ENCODE peak calls at places on chromosomes 4 and X, in nine cellular contexts. C is stimulated activated CD8-positive, alpha-beta memory T cell treated with anti-CD3 and anti-CD28 coated beads, Interleukin-15, amount 100 ng/mL, for 24 hours; Z is stromal cell of bone marrow; T is non-pigmented ciliary epithelial cell; V is germinal center; O is M059J; L is ACHN; Y is occipital lobe; B is cardiac fibroblast. D is an unnamed sample.

GRCh38 chrX:154486052-154486395 is 391 bp downstream of the UBL4A start:
- DNase-seq in C (no peak), Z (no peak), T (no peak), V (peak), O (peak), L (peak), Y (no peak), B (no peak), D (peak)

GRCh38 chr4:73676881-73677323 is 56.7 kb upstream of the RASSF6 start:
- DNase-seq in C (no peak), Z (no peak), T (no peak), V (peak), O (peak), L (peak), Y (no peak), B (peak), D (no peak)

GRCh38 chrX:45767021-45767491 is 566.4 kb upstream of the DIPK2B start:
- DNase-seq in C (no peak), Z (no peak), T (no peak), V (no peak), O (peak), L (no peak), Y (no peak), B (peak), D (peak)

GRCh38 chrX:17944833-17945497 is 83.9 kb upstream of the RAI2 start:
- DNase-seq in C (no peak), Z (peak), T (no peak), V (peak), O (peak), L (peak), Y (no peak), B (no peak), D (peak)

GRCh38 chr4:19472669-19473068 is 779.0 kb upstream of the SLIT2 start:
- DNase-seq in C (no peak), Z (no peak), T (no peak), V (no peak), O (peak), L (no peak), Y (no peak), B (peak), D (no peak)

GRCh38 chrX:53939127-53939526 is 105.1 kb downstream of the PHF8 start:
- DNase-seq in C (no peak), Z (no peak), T (no peak), V (no peak), O (no peak), L (no peak), Y (no peak), B (no peak), D (no peak)

GRCh38 chr4:32790803-32791202 is 2070.6 kb downstream of the PCDH7 start:
- DNase-seq in C (no peak), Z (no peak), T (no peak), V (no peak), O (no peak), L (no peak), Y (no peak), B (no peak), D (no peak)

GRCh38 chr4:15234101-15234500 is 193.7 kb upstream of the C1QTNF7 start:
- DNase-seq in C (no peak), Z (peak), T (peak), V (no peak), O (peak), L (no peak), Y (no peak), B (peak), D (no peak)

GRCh38 chr4:112093636-112094202 is 51.5 kb upstream of the FAM241A start:
- DNase-seq in C (no peak), Z (no peak), T (no peak), V (no peak), O (no peak), L (no peak), Y (no peak), B (no peak), D (no peak)

GRCh38 chrX:43822015-43822414 is 60.2 kb downstream of the MAOB start:
- DNase-seq in C (no peak), Z (no peak), T (no peak), V (no peak), O (peak), L (no peak), Y (no peak), B (no peak), D (no peak)

GRCh38 chrX:136457303-136457917 is 30.3 kb upstream of the BRS3 start:
- DNase-seq in C (no peak), Z (peak), T (no peak), V (no peak), O (peak), L (no peak), Y (no peak), B (no peak), D (no peak)

GRCh38 chrX:940691-941090 is 271.8 kb downstream of the CRLF2 start:
- DNase-seq in C (no peak), Z (no peak), T (no peak), V (no peak), O (no peak), L (no peak), Y (no peak), B (no peak), D (no peak)

GRCh38 chrX:102067966-102068723 is 57.3 kb upstream of the TCEAL2 start:
- DNase-seq in C (no peak), Z (peak), T (no peak), V (no peak), O (peak), L (peak), Y (no peak), B (peak), D (peak)

GRCh38 chrX:110143454-110144210 is 140.7 kb downstream of the TMEM164 start:
- DNase-seq in C (no peak), Z (no peak), T (no peak), V (no peak), O (peak), L (no peak), Y (peak), B (peak), D (no peak)

D was measured in OCI-M1.